ENCODE peak calls at places on chromosomes 12 and 14, in seven cellular contexts. U is body of pancreas, Q is A549, L is lower lobe of right lung, W is PC-9, T is stomach, M is pancreas. F is an unnamed sample.

GRCh38 chr14:67859169-67859749 is 39.7 kb downstream of the RAD51B start:
- DNase-seq in L (no peak), M (no peak), Q (no peak), T (no peak), W (no peak), U (no peak), F (no peak)

GRCh38 chr12:53657041-53657440 is 18.8 kb downstream of the ATP5MC2 start:
- DNase-seq in T (no peak), M (no peak), U (no peak), W (no peak), L (no peak), Q (no peak), F (no peak)

GRCh38 chr14:100524233-100524932 is 62.8 kb downstream of the BEGAIN start:
- DNase-seq in U (no peak), Q (no peak), T (peak), W (no peak), M (no peak), L (no peak), F (no peak)

GRCh38 chr14:67241416-67242362 is at the start of gene PALS1:
- DNase-seq in Q (peak), W (peak), M (no peak), T (no peak), L (no peak), U (peak), F (no peak)

GRCh38 chr12:57127710-57128518 is at the start of gene LRP1:
- DNase-seq in W (peak), U (peak), M (peak), L (peak), T (peak), Q (peak), F (no peak)

GRCh38 chr12:129531004-129531403 is 372.8 kb downstream of the TMEM132D start:
- DNase-seq in T (peak), L (no peak), Q (no peak), M (peak), U (peak), W (no peak), F (no peak)

GRCh38 chr14:96902004-96902403 is 104.8 kb downstream of the VRK1 start:
- DNase-seq in W (no peak), L (no peak), U (no peak), Q (no peak), M (no peak), T (no peak), F (no peak)

GRCh38 chr12:20460956-20461355 is 92.6 kb downstream of the PDE3A start:
- DNase-seq in Q (no peak), U (no peak), W (no peak), T (no peak), M (no peak), L (no peak), F (no peak)

GRCh38 chr12:105352940-105353635 is 22.6 kb downstream of the C12orf75 start:
- DNase-seq in T (peak), W (no peak), U (peak), M (no peak), Q (peak), L (no peak), F (no peak)

GRCh38 chr14:35401422-35401729 is 3.2 kb downstream of the NFKBIA start:
- DNase-seq in Q (no peak), T (no peak), M (no peak), L (no peak), W (no peak), U (no peak), F (no peak)

GRCh38 chr14:31968107-31968810 is 108.8 kb upstream of the ARHGAP5 start:
- DNase-seq in L (no peak), M (no peak), U (no peak), W (no peak), Q (no peak), T (no peak), F (no peak)

GRCh38 chr14:42475289-42475688 is 868.6 kb downstream of the LRFN5 start:
- DNase-seq in T (no peak), W (no peak), Q (no peak), M (no peak), L (no peak), U (no peak), F (no peak)

GRCh38 chr12:53497461-53497860 is 1.8 kb downstream of the MAP3K12 start:
- DNase-seq in W (no peak), Q (no peak), T (no peak), U (no peak), M (no peak), L (no peak), F (no peak)

GRCh38 chr12:25491396-25491948 is 61.6 kb downstream of the LMNTD1 start:
- DNase-seq in M (no peak), T (no peak), W (no peak), Q (no peak), U (no peak), L (no peak), F (no peak)

GRCh38 chr14:104678346-104678745 is 11.1 kb upstream of the INF2 start:
- DNase-seq in Q (no peak), U (no peak), M (no peak), T (no peak), L (peak), W (no peak), F (no peak)

GRCh38 chr12:11834104-11834812 is 184.8 kb downstream of the ETV6 start:
- DNase-seq in U (no peak), L (no peak), Q (no peak), T (no peak), W (peak), M (no peak), F (no peak)

GRCh38 chr12:78651755-78652154 is 212.8 kb upstream of the SYT1 start:
- DNase-seq in L (no peak), W (no peak), T (no peak), Q (no peak), M (no peak), U (no peak), F (no peak)

GRCh38 chr14:87996276-87996592 is 3.3 kb upstream of the GALC start:
- DNase-seq in M (no peak), L (no peak), T (no peak), W (no peak), U (no peak), Q (no peak), F (no peak)

GRCh38 chr14:105860615-105861580 is 334.5 kb downstream of the TMEM121 start:
- DNase-seq in L (peak), T (peak), W (no peak), M (peak), U (peak), Q (no peak), F (no peak)

GRCh38 chr12:131947482-131948027 is 2.2 kb upstream of the EP400 start:
- DNase-seq in L (no peak), M (peak), W (no peak), T (no peak), U (no peak), Q (no peak), F (no peak)

GRCh38 chr12:25236190-25236589 is 14.5 kb downstream of the KRAS start:
- DNase-seq in L (no peak), T (no peak), Q (no peak), U (no peak), W (no peak), M (no peak), F (no peak)

GRCh38 chr14:105317546-105317945 is 3.0 kb downstream of the PACS2 start:
- DNase-seq in U (peak), T (no peak), M (no peak), W (no peak), Q (no peak), L (no peak), F (no peak)

GRCh38 chr12:84912191-84913142 is at the start of gene SLC6A15:
- DNase-seq in U (peak), Q (peak), T (no peak), L (peak), W (no peak), M (peak), F (peak)

GRCh38 chr14:90139199-90139598 is 77.4 kb downstream of the KCNK13 start:
- DNase-seq in U (no peak), Q (no peak), L (no peak), T (no peak), W (no peak), M (no peak), F (no peak)

GRCh38 chr12:116150001-116150400 is 127.5 kb downstream of the MED13L start:
- DNase-seq in W (no peak), M (no peak), T (no peak), Q (no peak), U (no peak), L (no peak), F (no peak)

GRCh38 chr12:42482086-42482819 is 107.3 kb downstream of the PRICKLE1 start:
- DNase-seq in Q (peak), U (peak), W (no peak), T (peak), M (peak), L (peak), F (no peak)

GRCh38 chr12:106131671-106132070 is 7.1 kb downstream of the NUAK1 start:
- DNase-seq in W (no peak), Q (peak), M (no peak), T (no peak), L (no peak), U (no peak), F (no peak)

GRCh38 chr12:111585619-111586135 is 13.4 kb downstream of the ATXN2 start:
- DNase-seq in M (no peak), Q (no peak), L (no peak), T (no peak), U (no peak), W (no peak), F (no peak)

GRCh38 chr12:116273813-116274551 is 3.5 kb downstream of the MED13L start:
- DNase-seq in M (no peak), Q (no peak), W (no peak), L (no peak), U (no peak), T (no peak), F (no peak)

GRCh38 chr12:124497658-124498057 is 69.8 kb downstream of the NCOR2 start:
- DNase-seq in M (no peak), T (no peak), Q (no peak), W (no peak), U (peak), L (no peak), F (no peak)

GRCh38 chr14:103656031-103656757 is 27.2 kb downstream of the KLC1 start:
- DNase-seq in T (no peak), W (peak), Q (no peak), U (no peak), M (no peak), L (no peak), F (no peak)

GRCh38 chr12:105522166-105522825 is 191.8 kb downstream of the C12orf75 start:
- DNase-seq in W (peak), L (no peak), Q (peak), M (no peak), U (no peak), T (no peak), F (no peak)

GRCh38 chr14:20262642-20263128 is 23.6 kb downstream of the OR11H4 start:
- DNase-seq in T (no peak), U (no peak), M (no peak), W (peak), L (no peak), Q (peak), F (no peak)

GRCh38 chr14:96287856-96288255 is 31.8 kb downstream of the BDKRB1 start:
- DNase-seq in M (no peak), T (no peak), L (no peak), U (no peak), Q (no peak), W (no peak), F (no peak)

GRCh38 chr12:13173537-13173936 is 23.0 kb upstream of the EMP1 start:
- DNase-seq in M (no peak), L (peak), Q (no peak), T (peak), W (peak), U (peak), F (no peak)

GRCh38 chr12:85530486-85530885 is 250.5 kb downstream of the ALX1 start:
- DNase-seq in U (no peak), T (no peak), L (no peak), Q (no peak), W (no peak), M (no peak), F (no peak)

GRCh38 chr14:77142289-77142814 is 761 bp upstream of the ZDHHC22 start:
- DNase-seq in M (peak), W (no peak), T (no peak), Q (no peak), L (no peak), U (no peak), F (no peak)

GRCh38 chr12:114001731-114002340 is 35.7 kb upstream of the RBM19 start:
- DNase-seq in L (no peak), M (no peak), Q (no peak), W (no peak), T (no peak), U (no peak), F (no peak)

GRCh38 chr12:114004402-114004801 is 38.3 kb upstream of the RBM19 start:
- DNase-seq in U (no peak), L (no peak), Q (no peak), T (no peak), M (no peak), W (no peak), F (no peak)

GRCh38 chr12:114000861-114001260 is 34.7 kb upstream of the RBM19 start:
- DNase-seq in L (no peak), Q (no peak), M (no peak), T (no peak), U (no peak), W (no peak), F (no peak)

GRCh38 chr12:114006482-114007425 is 40.6 kb upstream of the RBM19 start:
- DNase-seq in M (no peak), U (no peak), L (no peak), W (no peak), Q (no peak), T (no peak), F (no peak)

DNA sequence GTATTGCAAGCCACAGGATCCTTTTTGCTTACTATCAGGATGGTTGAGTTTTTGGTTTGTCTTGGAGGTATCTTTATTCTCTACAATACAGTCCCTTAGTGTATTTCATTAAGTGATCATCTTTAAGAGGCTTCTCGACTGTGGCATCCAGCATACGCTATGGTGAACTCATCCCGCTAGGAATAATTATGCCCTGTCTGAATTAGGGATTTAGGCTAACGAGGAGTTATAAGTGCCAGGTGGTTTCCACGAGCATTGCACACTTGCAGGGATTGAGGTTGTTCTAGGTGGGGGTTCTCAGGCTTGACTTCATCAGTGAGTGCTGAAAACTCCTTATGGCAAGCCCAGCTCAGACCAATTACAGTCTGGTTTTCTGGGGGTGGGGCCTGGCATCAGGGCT is 37.2 kb upstream of the RBM19 start:
- DNase-seq in M (no peak), Q (no peak), L (no peak), T (no peak), U (no peak), W (no peak), F (no peak)
- TF ChIP-seq CTCF in M (no peak), Q (no peak), L (no peak), T (no peak), U (no peak), W (no peak), F (no peak)

GRCh38 chr14:74638066-74638465 is 26.0 kb upstream of the LTBP2 start:
- DNase-seq in W (no peak), U (peak), T (no peak), L (no peak), M (no peak), Q (no peak), F (no peak)
- H3K27ac ChIP-seq in W (no peak), U (no peak), T (no peak), L (no peak), M (no peak), Q (no peak), F (no peak)

GRCh38 chr14:93742761-93743160 is 45.5 kb downstream of the PRIMA1 start:
- DNase-seq in M (no peak), W (no peak), T (no peak), L (no peak), U (no peak), Q (no peak), F (no peak)

GRCh38 chr14:93745603-93746273 is 42.5 kb downstream of the PRIMA1 start:
- DNase-seq in T (no peak), Q (no peak), U (no peak), L (no peak), W (no peak), M (no peak), F (no peak)

GRCh38 chr14:93744876-93745275 is 43.4 kb downstream of the PRIMA1 start:
- DNase-seq in U (no peak), Q (no peak), L (no peak), T (no peak), W (no peak), M (no peak), F (no peak)

GRCh38 chr14:93743270-93744060 is 44.8 kb downstream of the PRIMA1 start:
- DNase-seq in L (no peak), T (no peak), M (no peak), W (no peak), Q (no peak), U (no peak), F (no peak)

DNA sequence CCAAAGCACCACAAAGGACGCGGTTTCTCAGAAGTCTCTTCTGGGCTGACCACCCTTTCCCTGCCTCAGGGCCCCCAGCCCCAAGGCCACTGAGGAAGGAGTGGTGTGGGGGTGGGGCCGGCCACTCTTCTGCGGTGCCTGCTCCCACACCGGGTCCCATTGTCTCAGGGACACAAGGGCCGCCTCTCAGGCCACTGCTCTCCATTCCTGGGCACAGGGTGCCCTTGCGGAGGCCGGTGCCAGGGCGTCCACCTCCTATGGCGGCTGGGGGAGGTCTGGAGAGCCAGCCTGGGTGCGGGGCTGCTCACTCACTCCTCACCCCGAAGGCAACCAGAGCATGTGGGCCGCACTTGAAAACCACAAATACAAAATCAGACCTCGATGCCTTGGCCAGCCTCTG is 44.1 kb downstream of the PRIMA1 start:
- DNase-seq in T (no peak), W (no peak), Q (no peak), L (no peak), U (no peak), M (no peak), F (no peak)
- TF ChIP-seq CTCF in T (no peak), W (no peak), Q (no peak), L (no peak), U (no peak), M (no peak), F (no peak)

DNA sequence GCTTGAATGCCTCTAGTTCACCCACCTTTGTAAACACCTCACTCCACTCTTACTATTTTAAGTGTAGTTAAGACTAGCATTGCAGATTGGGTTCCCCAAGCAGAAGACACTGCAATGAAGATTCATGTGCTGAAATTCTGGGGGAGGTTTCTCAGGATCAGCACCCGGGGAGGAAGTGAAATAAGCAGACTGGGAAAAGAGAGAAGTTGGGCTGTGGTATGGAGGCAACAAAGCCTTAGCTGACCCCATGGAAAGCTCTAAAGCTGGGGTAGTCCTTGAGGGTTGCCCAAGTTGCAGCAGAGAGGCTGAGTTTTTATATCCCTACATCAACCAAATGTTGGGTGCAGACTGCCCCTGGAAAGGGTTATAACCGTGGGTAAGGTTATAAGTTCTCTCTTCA is 23.9 kb upstream of the IGF1 start:
- DNase-seq in W (no peak), L (no peak), T (no peak), Q (no peak), U (peak), M (no peak), F (no peak)
- H3K27ac ChIP-seq in W (no peak), L (no peak), T (no peak), Q (no peak), U (no peak), M (no peak), F (no peak)

DNA sequence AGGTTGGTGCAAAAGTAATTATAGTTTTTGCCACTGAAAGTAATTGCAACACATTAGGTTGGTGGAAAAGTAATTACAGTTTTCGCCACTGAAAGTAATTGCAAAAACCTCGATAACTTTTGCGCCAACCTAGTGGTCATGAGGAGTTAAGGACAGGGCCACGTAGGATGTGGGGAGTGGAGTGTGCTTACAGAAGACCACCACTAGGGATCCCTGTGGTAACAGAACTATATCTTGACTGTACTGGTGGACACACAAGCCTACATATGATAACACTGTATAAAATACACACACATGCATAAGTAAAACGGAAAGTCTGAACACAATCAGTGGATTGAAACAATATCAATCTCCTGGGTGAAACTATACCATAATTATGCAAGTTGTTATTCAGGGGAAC is 187.4 kb upstream of the ABCD2 start:
- DNase-seq in T (no peak), M (no peak), U (no peak), W (no peak), Q (peak), L (no peak), F (no peak)
- TF ChIP-seq CTCF in T (no peak), M (no peak), U (no peak), W (no peak), Q (no peak), L (no peak), F (no peak)

F was measured in esophagus squamous epithelium.